ENCODE peak calls at places on chromosome 1, in ten cellular contexts. One of them, this sample, is unnamed.

GRCh38 chr1:91651671-91652071 is 151.0 kb downstream of the CDC7 start:
- DNase-seq in lower lobe of right lung: no peak
- DNase-seq in left ventricle myocardium inferior: peak; percentile 48
- DNase-seq in GM12864: no peak
- DNase-seq in PC-3: peak; percentile 55
- DNase-seq in A549: no peak
- DNase-seq in body of pancreas: peak; percentile 43
- DNase-seq in AG04450: no peak
- DNase-seq in dorsolateral prefrontal cortex: no peak
- DNase-seq in fibroblast of lung: peak; percentile 52
- DNase-seq in this sample: peak; percentile 71

GRCh38 chr1:229132106-229132443 is 138.8 kb upstream of the RAB4A start:
- DNase-seq in body of pancreas: no peak
- DNase-seq in AG04450: no peak
- DNase-seq in A549: no peak
- DNase-seq in fibroblast of lung: no peak
- DNase-seq in PC-3: no peak
- DNase-seq in dorsolateral prefrontal cortex: no peak
- DNase-seq in left ventricle myocardium inferior: no peak
- DNase-seq in lower lobe of right lung: no peak
- DNase-seq in GM12864: no peak
- DNase-seq in this sample: no peak

GRCh38 chr1:230375795-230376194 is 50.3 kb downstream of the PGBD5 start:
- DNase-seq in lower lobe of right lung: no peak
- DNase-seq in fibroblast of lung: no peak
- DNase-seq in A549: no peak
- DNase-seq in PC-3: no peak
- DNase-seq in GM12864: no peak
- DNase-seq in AG04450: no peak
- DNase-seq in dorsolateral prefrontal cortex: peak; percentile 78
- DNase-seq in left ventricle myocardium inferior: peak; percentile 29
- DNase-seq in body of pancreas: peak; percentile 39
- DNase-seq in this sample: no peak

GRCh38 chr1:61174060-61174788 is 91.9 kb downstream of the NFIA start:
- DNase-seq in PC-3: no peak
- DNase-seq in AG04450: no peak
- DNase-seq in fibroblast of lung: no peak
- DNase-seq in dorsolateral prefrontal cortex: no peak
- DNase-seq in GM12864: peak; percentile 22
- DNase-seq in lower lobe of right lung: no peak
- DNase-seq in body of pancreas: no peak
- DNase-seq in A549: no peak
- DNase-seq in left ventricle myocardium inferior: no peak
- DNase-seq in this sample: no peak

GRCh38 chr1:93585059-93585966 is 96.3 kb downstream of the BCAR3 start:
- DNase-seq in lower lobe of right lung: peak; percentile 97
- DNase-seq in dorsolateral prefrontal cortex: no peak
- DNase-seq in fibroblast of lung: peak; percentile 50
- DNase-seq in AG04450: no peak
- DNase-seq in PC-3: peak; percentile 92
- DNase-seq in A549: peak; percentile 84
- DNase-seq in left ventricle myocardium inferior: peak; percentile 93
- DNase-seq in GM12864: no peak
- DNase-seq in body of pancreas: peak; percentile 99
- DNase-seq in this sample: no peak

GRCh38 chr1:201089621-201090020 is 22.6 kb downstream of the CACNA1S start:
- DNase-seq in AG04450: no peak
- DNase-seq in dorsolateral prefrontal cortex: no peak
- DNase-seq in GM12864: no peak
- DNase-seq in left ventricle myocardium inferior: no peak
- DNase-seq in lower lobe of right lung: no peak
- DNase-seq in PC-3: no peak
- DNase-seq in fibroblast of lung: no peak
- DNase-seq in A549: no peak
- DNase-seq in body of pancreas: no peak
- DNase-seq in this sample: no peak

GRCh38 chr1:165255226-165255625 is 101.3 kb downstream of the LMX1A start:
- DNase-seq in left ventricle myocardium inferior: no peak
- DNase-seq in GM12864: no peak
- DNase-seq in fibroblast of lung: no peak
- DNase-seq in PC-3: no peak
- DNase-seq in dorsolateral prefrontal cortex: no peak
- DNase-seq in A549: no peak
- DNase-seq in AG04450: no peak
- DNase-seq in lower lobe of right lung: no peak
- DNase-seq in body of pancreas: no peak
- DNase-seq in this sample: no peak

GRCh38 chr1:226351709-226352108 is 42.7 kb upstream of the LIN9 start:
- DNase-seq in GM12864: no peak
- DNase-seq in left ventricle myocardium inferior: no peak
- DNase-seq in dorsolateral prefrontal cortex: no peak
- DNase-seq in lower lobe of right lung: no peak
- DNase-seq in PC-3: peak; percentile 18
- DNase-seq in A549: no peak
- DNase-seq in fibroblast of lung: no peak
- DNase-seq in body of pancreas: no peak
- DNase-seq in AG04450: no peak
- DNase-seq in this sample: no peak

GRCh38 chr1:53367503-53368313 is 39.8 kb upstream of the LRP8 start:
- DNase-seq in PC-3: no peak
- DNase-seq in GM12864: peak; percentile 80
- DNase-seq in AG04450: no peak
- DNase-seq in dorsolateral prefrontal cortex: peak; percentile 32
- DNase-seq in A549: no peak
- DNase-seq in fibroblast of lung: no peak
- DNase-seq in lower lobe of right lung: no peak
- DNase-seq in body of pancreas: peak; percentile 9
- DNase-seq in left ventricle myocardium inferior: no peak
- DNase-seq in this sample: no peak

GRCh38 chr1:29123871-29124365 is at the start of gene TMEM200B:
- DNase-seq in PC-3: no peak
- DNase-seq in dorsolateral prefrontal cortex: no peak
- DNase-seq in A549: no peak
- DNase-seq in AG04450: no peak
- DNase-seq in GM12864: no peak
- DNase-seq in body of pancreas: no peak
- DNase-seq in fibroblast of lung: no peak
- DNase-seq in left ventricle myocardium inferior: peak; percentile 19
- DNase-seq in lower lobe of right lung: no peak
- DNase-seq in this sample: no peak

DNA sequence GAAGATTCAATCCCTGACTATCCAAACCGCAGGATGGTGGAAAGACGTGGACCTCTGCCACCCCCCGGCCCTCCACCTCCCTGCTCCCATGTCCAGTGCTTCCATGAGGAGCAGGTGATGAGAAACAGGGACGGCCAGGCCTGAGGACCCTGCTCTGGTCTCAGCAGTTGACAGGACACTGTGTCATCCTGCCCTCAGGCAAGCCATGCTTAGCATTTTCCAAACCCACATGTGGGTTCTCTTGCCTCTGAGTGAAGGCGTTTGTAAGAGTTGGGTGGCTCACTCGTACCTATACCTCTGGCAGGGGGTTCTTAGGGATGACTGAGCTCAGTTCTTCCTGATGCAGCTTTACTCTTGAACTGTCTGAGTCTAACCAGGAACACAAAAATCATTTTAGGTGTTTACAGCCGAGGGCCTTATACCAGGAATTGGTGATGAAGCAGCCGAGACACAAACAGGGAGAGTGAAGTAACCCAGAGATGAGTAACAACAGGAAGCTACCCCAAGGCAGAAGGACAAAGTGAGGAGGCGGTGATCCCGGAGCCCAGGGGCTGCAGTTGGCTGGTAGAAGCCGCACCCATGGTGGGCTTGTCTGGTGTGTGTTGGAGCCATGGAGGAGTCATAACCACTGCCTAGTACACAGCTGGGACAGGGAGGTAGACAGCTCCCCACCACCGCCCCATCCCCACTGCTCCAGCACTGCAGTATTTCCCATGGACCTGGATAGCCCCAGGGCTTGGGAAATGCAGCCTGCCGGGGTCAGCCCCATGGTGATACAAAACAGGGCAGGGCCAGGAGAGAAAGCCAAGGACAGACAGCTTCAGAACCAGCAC is 21.4 kb downstream of the MYBPH start:
- DNase-seq in A549: no peak
- DNase-seq in left ventricle myocardium inferior: no peak
- DNase-seq in PC-3: peak; percentile 81
- DNase-seq in body of pancreas: no peak
- DNase-seq in lower lobe of right lung: no peak
- DNase-seq in fibroblast of lung: peak; percentile 69
- DNase-seq in AG04450: no peak
- DNase-seq in dorsolateral prefrontal cortex: no peak
- DNase-seq in GM12864: no peak
- DNase-seq in this sample: no peak
- H3K4me3 ChIP-seq in A549: no peak overlapping the region
- H3K4me3 ChIP-seq in left ventricle myocardium inferior: no peak overlapping the region
- H3K4me3 ChIP-seq in PC-3: peak overlapping the region; percentile 35
- H3K4me3 ChIP-seq in body of pancreas: no peak overlapping the region
- H3K4me3 ChIP-seq in lower lobe of right lung: no peak overlapping the region
- H3K4me3 ChIP-seq in fibroblast of lung: no peak overlapping the region
- H3K4me3 ChIP-seq in AG04450: no peak overlapping the region
- H3K4me3 ChIP-seq in dorsolateral prefrontal cortex: no peak overlapping the region
- H3K4me3 ChIP-seq in GM12864: no peak overlapping the region
- H3K4me3 ChIP-seq in this sample: no peak overlapping the region

GRCh38 chr1:232950197-232950918 is at the start of gene NTPCR:
- DNase-seq in dorsolateral prefrontal cortex: peak; percentile 91
- DNase-seq in A549: peak; percentile 94
- DNase-seq in lower lobe of right lung: peak; percentile 94
- DNase-seq in fibroblast of lung: peak; percentile 84
- DNase-seq in GM12864: peak; percentile 78
- DNase-seq in left ventricle myocardium inferior: peak; percentile 92
- DNase-seq in PC-3: peak; percentile 98
- DNase-seq in AG04450: peak; percentile 83
- DNase-seq in body of pancreas: peak; percentile 96
- DNase-seq in this sample: no peak
- TF ChIP-seq CTCF in dorsolateral prefrontal cortex: peak; percentile 63
- TF ChIP-seq CTCF in A549: no peak
- TF ChIP-seq CTCF in lower lobe of right lung: peak; percentile 18
- TF ChIP-seq CTCF in fibroblast of lung: no peak
- TF ChIP-seq CTCF in GM12864: no peak
- TF ChIP-seq CTCF in left ventricle myocardium inferior: peak; percentile 39
- TF ChIP-seq CTCF in PC-3: peak; percentile 6
- TF ChIP-seq CTCF in AG04450: peak; percentile 22
- TF ChIP-seq CTCF in body of pancreas: no peak
- TF ChIP-seq CTCF in this sample: no peak

GRCh38 chr1:44532567-44532944 is 127.5 kb downstream of the RNF220 start:
- DNase-seq in AG04450: no peak
- DNase-seq in PC-3: no peak
- DNase-seq in GM12864: no peak
- DNase-seq in fibroblast of lung: no peak
- DNase-seq in dorsolateral prefrontal cortex: no peak
- DNase-seq in left ventricle myocardium inferior: no peak
- DNase-seq in A549: no peak
- DNase-seq in lower lobe of right lung: no peak
- DNase-seq in body of pancreas: no peak
- DNase-seq in this sample: no peak
- H3K4me3 ChIP-seq in AG04450: no peak overlapping the region
- H3K4me3 ChIP-seq in PC-3: no peak overlapping the region
- H3K4me3 ChIP-seq in GM12864: no peak overlapping the region
- H3K4me3 ChIP-seq in fibroblast of lung: no peak overlapping the region
- H3K4me3 ChIP-seq in dorsolateral prefrontal cortex: no peak overlapping the region
- H3K4me3 ChIP-seq in left ventricle myocardium inferior: no peak overlapping the region
- H3K4me3 ChIP-seq in A549: no peak overlapping the region
- H3K4me3 ChIP-seq in lower lobe of right lung: no peak overlapping the region
- H3K4me3 ChIP-seq in body of pancreas: no peak overlapping the region
- H3K4me3 ChIP-seq in this sample: no peak overlapping the region

DNA sequence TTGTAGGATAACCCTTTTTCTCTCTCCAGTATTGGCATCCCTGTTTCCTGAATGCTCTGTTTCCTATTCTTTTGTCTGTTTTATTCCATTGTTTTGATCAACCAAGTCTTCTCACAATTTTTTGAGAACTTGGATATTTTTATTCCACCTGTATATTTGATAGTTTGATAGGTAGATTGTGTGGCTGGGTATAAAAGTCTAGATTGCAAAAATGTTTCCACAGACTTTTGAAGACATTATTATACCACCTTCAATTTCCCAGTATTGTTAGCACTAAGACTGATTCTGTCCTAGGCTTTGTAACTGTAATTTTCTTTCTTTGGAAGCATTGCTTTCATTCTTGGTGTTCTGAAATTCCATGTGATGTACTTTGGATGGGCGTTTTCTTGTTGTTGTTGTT is 9.6 kb upstream of the DNAJC11 start:
- DNase-seq in body of pancreas: no peak
- DNase-seq in GM12864: no peak
- DNase-seq in left ventricle myocardium inferior: no peak
- DNase-seq in lower lobe of right lung: no peak
- DNase-seq in dorsolateral prefrontal cortex: no peak
- DNase-seq in PC-3: no peak
- DNase-seq in A549: no peak
- DNase-seq in AG04450: no peak
- DNase-seq in fibroblast of lung: no peak
- DNase-seq in this sample: no peak
- TF ChIP-seq CTCF in body of pancreas: no peak
- TF ChIP-seq CTCF in GM12864: no peak
- TF ChIP-seq CTCF in left ventricle myocardium inferior: no peak
- TF ChIP-seq CTCF in lower lobe of right lung: no peak
- TF ChIP-seq CTCF in dorsolateral prefrontal cortex: no peak
- TF ChIP-seq CTCF in PC-3: no peak
- TF ChIP-seq CTCF in A549: no peak
- TF ChIP-seq CTCF in AG04450: no peak
- TF ChIP-seq CTCF in fibroblast of lung: no peak
- TF ChIP-seq CTCF in this sample: no peak

DNA sequence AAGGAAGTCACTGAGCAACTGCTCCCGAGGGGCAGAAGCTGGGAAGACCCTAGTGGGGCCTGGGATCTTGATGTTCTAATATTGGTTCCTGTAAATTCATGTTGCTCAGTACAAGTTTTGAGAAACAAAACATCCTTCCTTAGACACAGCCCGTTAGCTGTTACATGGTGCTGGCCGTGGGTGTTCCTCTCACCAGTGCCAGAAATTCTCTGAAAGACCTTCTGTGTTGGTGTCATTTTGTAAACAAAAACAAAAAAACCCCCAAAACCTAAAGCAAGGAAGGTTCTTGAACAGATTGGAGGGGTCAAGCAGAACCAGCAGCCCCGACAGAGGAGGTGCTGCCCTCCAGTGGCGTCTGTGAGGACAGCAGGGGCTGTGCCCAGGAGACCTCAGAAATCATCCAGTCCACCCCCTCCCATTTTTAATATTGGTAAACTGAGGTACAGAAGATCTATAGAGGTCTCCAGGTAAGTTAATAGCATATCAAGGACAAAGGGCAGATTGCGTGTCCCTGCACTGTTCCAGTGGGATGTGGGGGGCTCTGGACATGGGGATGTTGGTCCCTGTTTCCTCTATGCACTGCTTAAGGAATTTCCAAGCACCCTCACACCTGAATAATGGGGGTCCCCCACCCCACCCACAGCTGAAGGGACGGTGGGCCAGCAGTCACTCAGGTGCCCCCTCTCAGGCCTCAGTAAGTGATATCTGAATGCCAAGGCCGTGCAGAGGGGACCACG is 38.2 kb downstream of the SLC2A7 start:
- DNase-seq in A549: peak; percentile 44
- DNase-seq in lower lobe of right lung: peak; percentile 57
- DNase-seq in fibroblast of lung: peak; percentile 21
- DNase-seq in GM12864: no peak
- DNase-seq in AG04450: no peak
- DNase-seq in left ventricle myocardium inferior: peak; percentile 54
- DNase-seq in dorsolateral prefrontal cortex: peak; percentile 77
- DNase-seq in body of pancreas: peak; percentile 47
- DNase-seq in PC-3: peak; percentile 64
- DNase-seq in this sample: no peak
- H3K4me3 ChIP-seq in A549: no peak overlapping the region
- H3K4me3 ChIP-seq in lower lobe of right lung: no peak overlapping the region
- H3K4me3 ChIP-seq in fibroblast of lung: no peak overlapping the region
- H3K4me3 ChIP-seq in GM12864: no peak overlapping the region
- H3K4me3 ChIP-seq in AG04450: no peak overlapping the region
- H3K4me3 ChIP-seq in left ventricle myocardium inferior: no peak overlapping the region
- H3K4me3 ChIP-seq in dorsolateral prefrontal cortex: no peak overlapping the region
- H3K4me3 ChIP-seq in body of pancreas: no peak overlapping the region
- H3K4me3 ChIP-seq in PC-3: no peak overlapping the region
- H3K4me3 ChIP-seq in this sample: no peak overlapping the region

This sample was measured in retinal pigment epithelial cell.